ENCODE peak calls at places on chromosomes 11 and 22, in six cellular contexts. S is hepatocyte; C is cardiac muscle cell; J is esophagus muscularis mucosa; A is GM23248; G is CD8-positive, alpha-beta memory T cell. O is an unnamed sample. For H3K9me3, the result is how much of the 10 kb centered on the place peaks cover.

GRCh38 chr11:62555464-62556092 is 9.0 kb upstream of the AHNAK start:
- DNase-seq in G (peak), S (peak), A (peak), C (no peak), J (no peak), O (peak)

GRCh38 chr11:45109400-45109799 is 37.0 kb upstream of the PRDM11 start:
- DNase-seq in A (no peak), C (no peak), J (peak), G (no peak), S (no peak), O (no peak)

GRCh38 chr11:113477321-113477720 is 2.1 kb upstream of the DRD2 start:
- DNase-seq in S (no peak), J (no peak), G (no peak), C (peak), A (no peak), O (peak)

GRCh38 chr11:115501895-115502589 is 2.2 kb downstream of the CADM1 start:
- DNase-seq in C (no peak), A (no peak), J (no peak), G (no peak), S (peak), O (no peak)

GRCh38 chr22:27139935-27140493 is 482.6 kb downstream of the MIAT start:
- DNase-seq in C (peak), J (no peak), S (peak), A (peak), G (no peak), O (peak)

GRCh38 chr11:88354909-88355308 is 17.4 kb upstream of the CTSC start:
- DNase-seq in J (no peak), G (no peak), C (no peak), S (no peak), A (no peak), O (no peak)

GRCh38 chr11:126114486-126115252 is 52.0 kb upstream of the CDON start:
- DNase-seq in J (no peak), S (no peak), C (no peak), A (peak), G (no peak), O (peak)

GRCh38 chr22:27842994-27843431 is 41.5 kb upstream of the MN1 start:
- DNase-seq in G (no peak), S (no peak), A (peak), C (no peak), J (no peak), O (no peak)

GRCh38 chr11:116502641-116503061 is 270.1 kb downstream of the BUD13 start:
- DNase-seq in G (no peak), S (no peak), J (no peak), C (no peak), A (no peak), O (no peak)

GRCh38 chr22:21945453-21946261 is 7.0 kb downstream of the PPM1F start:
- DNase-seq in G (no peak), C (no peak), A (no peak), J (no peak), S (no peak), O (no peak)

GRCh38 chr22:38719196-38719595 is 13.5 kb downstream of the GTPBP1 start:
- DNase-seq in A (no peak), G (no peak), C (no peak), J (no peak), S (no peak), O (no peak)

GRCh38 chr11:65907878-65908277 is 7.7 kb upstream of the FOSL1 start:
- DNase-seq in G (no peak), A (no peak), J (no peak), C (no peak), S (no peak), O (no peak)

GRCh38 chr11:74681686-74682651 is 49.3 kb downstream of the CHRDL2 start:
- DNase-seq in J (no peak), G (no peak), C (no peak), S (no peak), A (peak), O (no peak)

DNA sequence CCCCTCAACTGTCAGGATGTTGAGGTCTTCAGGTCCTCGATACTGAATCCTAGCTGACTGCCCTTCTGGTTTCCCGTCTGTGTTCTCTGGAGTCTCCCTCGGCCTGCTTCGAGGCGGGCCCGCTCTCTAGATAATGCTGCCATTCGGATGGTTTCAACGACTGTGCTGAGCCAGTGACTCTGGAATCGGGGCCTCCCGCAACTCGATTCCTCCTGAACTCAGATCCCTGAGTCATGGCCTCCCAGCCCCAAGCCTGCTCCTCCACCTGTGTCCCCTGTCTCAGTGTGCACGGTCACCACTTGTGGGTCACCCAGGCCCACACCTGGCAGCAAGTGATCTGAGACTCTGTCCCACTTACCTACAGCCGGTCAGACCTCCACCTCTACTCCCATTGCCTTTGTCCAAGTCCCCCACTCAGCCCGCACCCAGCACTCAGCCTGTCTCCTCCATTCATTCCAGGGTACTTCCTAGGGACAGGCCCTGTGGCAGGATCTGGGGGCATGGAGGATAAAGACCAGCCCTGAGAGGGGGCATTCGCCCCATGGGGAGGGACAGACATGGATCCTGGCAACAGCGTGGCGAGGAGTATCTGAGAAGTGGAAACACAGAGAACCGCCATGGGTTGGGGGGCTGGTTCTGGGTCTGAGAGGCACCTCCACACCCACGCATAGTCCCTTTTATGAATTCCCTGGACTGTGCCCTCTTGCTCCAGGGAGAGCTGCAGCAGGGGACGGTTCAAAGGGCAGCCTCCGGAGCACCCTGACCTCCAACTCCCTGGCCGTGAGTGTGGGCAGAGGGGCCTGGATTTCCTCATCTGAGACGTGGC is 14.3 kb downstream of the MPST start:
- DNase-seq in A (no peak), J (no peak), C (no peak), G (no peak), S (peak), O (no peak)
- H3K27ac ChIP-seq in A (no peak), J (no peak), C (no peak), G (no peak), S (peak), O (no peak)

GRCh38 chr11:101321222-101321621 is 191.6 kb upstream of the PGR start:
- DNase-seq in G (no peak), C (no peak), A (no peak), S (no peak), J (no peak), O (no peak)
- H3K9me3 ChIP-seq in G (under half), C (under half), A (under half), S (under half), J (under half), O (under half)

DNA sequence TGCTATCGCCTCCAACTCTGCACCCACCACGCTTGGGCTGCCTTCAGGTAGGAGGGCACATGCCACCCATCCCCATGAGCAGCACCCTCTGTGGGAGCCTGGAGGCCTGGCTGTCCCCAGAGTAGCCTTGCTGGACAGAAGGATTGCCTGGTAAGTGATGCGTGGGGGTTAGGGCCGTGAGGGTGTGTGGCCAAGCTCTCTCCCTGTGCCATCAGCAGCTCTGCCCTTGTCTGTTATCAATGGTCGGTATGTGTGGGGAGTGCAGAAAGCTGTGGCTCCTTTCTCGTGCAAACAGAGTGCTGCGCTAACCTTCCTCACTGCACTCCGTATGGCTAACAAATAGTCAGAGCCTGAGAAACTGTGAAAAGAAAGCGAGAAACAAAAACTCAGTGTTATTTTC is 432.0 kb downstream of the NTM start:
- DNase-seq in J (no peak), C (no peak), S (no peak), G (no peak), A (no peak), O (no peak)
- H3K27ac ChIP-seq in J (no peak), C (no peak), S (no peak), G (no peak), A (no peak), O (no peak)

GRCh38 chr22:22981670-22982571 is 88.4 kb upstream of the GNAZ start:
- DNase-seq in C (no peak), G (no peak), J (no peak), A (no peak), S (no peak), O (no peak)
- H3K9me3 ChIP-seq in C (under half), G (under half), J (under half), A (under half), S (under half), O (under half)

O was measured in SJCRH30.